ENCODE peak calls at places on chromosomes 12 and 14, in five cellular contexts. Z, J, M, S and T are unnamed samples.

GRCh38 chr12:95200128-95200973 is 16.9 kb downstream of the FGD6 start:
- DNase-seq in Z (no peak), J (peak), M (no peak), S (no peak), T (no peak)

GRCh38 chr14:76985021-76985420 is 43.5 kb downstream of the IRF2BPL start:
- DNase-seq in Z (no peak), J (peak), M (no peak), S (no peak), T (peak)

GRCh38 chr12:24728366-24728765 is 220.5 kb downstream of the BCAT1 start:
- DNase-seq in Z (peak), J (peak), M (no peak), S (no peak), T (no peak)

GRCh38 chr12:14273911-14274306 is 91.6 kb upstream of the ATF7IP start:
- DNase-seq in Z (no peak), J (no peak), M (no peak), S (no peak), T (no peak)

GRCh38 chr12:66190519-66191406 is 1.7 kb downstream of the IRAK3 start:
- DNase-seq in Z (no peak), J (peak), M (no peak), S (no peak), T (no peak)

GRCh38 chr14:31770271-31770670 is 209.1 kb downstream of the NUBPL start:
- DNase-seq in Z (no peak), J (peak), M (no peak), S (no peak), T (no peak)

GRCh38 chr12:88763536-88764100 is 183.3 kb upstream of the KITLG start:
- DNase-seq in Z (no peak), J (no peak), M (no peak), S (no peak), T (peak)

GRCh38 chr12:4648499-4649357 is at the start of the genes AKAP3 and NDUFA9:
- DNase-seq in Z (peak), J (peak), M (peak), S (peak), T (peak)

GRCh38 chr12:47905313-47905730 is 528 bp upstream of the VDR start:
- DNase-seq in Z (no peak), J (no peak), M (no peak), S (no peak), T (peak)

GRCh38 chr14:79411403-79412174 is 799.7 kb downstream of the DIO2 start:
- DNase-seq in Z (no peak), J (no peak), M (no peak), S (no peak), T (no peak)

GRCh38 chr14:103607039-103607668 is 21.9 kb upstream of the KLC1 start:
- DNase-seq in Z (peak), J (peak), M (peak), S (peak), T (peak)

GRCh38 chr12:47808049-47808448 is 11.7 kb downstream of the HDAC7 start:
- DNase-seq in Z (no peak), J (no peak), M (peak), S (no peak), T (no peak)

GRCh38 chr12:109797905-109798669 is 35.1 kb downstream of the TRPV4 start:
- DNase-seq in Z (peak), J (no peak), M (no peak), S (no peak), T (no peak)